ENCODE peak calls at places on chromosomes 5 and 9, in nine cellular contexts. One of them, this sample, is unnamed.

GRCh38 chr9:3909966-3910650 is 384.3 kb upstream of the RFX3 start:
- DNase-seq in A673: no peak
- DNase-seq in mucosa of descending colon: no peak
- DNase-seq in fibroblast of mammary gland: peak
- DNase-seq in brain microvascular endothelial cell: no peak
- DNase-seq in retinal pigment epithelial cell: no peak
- DNase-seq in neural progenitor cell: no peak
- DNase-seq in A549: no peak
- DNase-seq in fibroblast of pulmonary artery: no peak
- DNase-seq in this sample: no peak

GRCh38 chr5:132387649-132388117 is 18.2 kb downstream of the SLC22A5 start:
- DNase-seq in A673: no peak
- DNase-seq in mucosa of descending colon: peak
- DNase-seq in fibroblast of mammary gland: peak
- DNase-seq in brain microvascular endothelial cell: peak
- DNase-seq in retinal pigment epithelial cell: peak
- DNase-seq in neural progenitor cell: no peak
- DNase-seq in A549: peak
- DNase-seq in fibroblast of pulmonary artery: peak
- DNase-seq in this sample: peak

GRCh38 chr9:92035687-92036410 is 79.4 kb downstream of the SPTLC1 start:
- DNase-seq in A673: no peak
- DNase-seq in mucosa of descending colon: no peak
- DNase-seq in fibroblast of mammary gland: peak
- DNase-seq in brain microvascular endothelial cell: no peak
- DNase-seq in retinal pigment epithelial cell: no peak
- DNase-seq in neural progenitor cell: no peak
- DNase-seq in A549: no peak
- DNase-seq in fibroblast of pulmonary artery: peak
- DNase-seq in this sample: no peak

GRCh38 chr5:139638090-139638735 is 9.9 kb upstream of the CXXC5 start:
- DNase-seq in A673: no peak
- DNase-seq in mucosa of descending colon: peak
- DNase-seq in fibroblast of mammary gland: peak
- DNase-seq in brain microvascular endothelial cell: no peak
- DNase-seq in retinal pigment epithelial cell: no peak
- DNase-seq in neural progenitor cell: peak
- DNase-seq in A549: no peak
- DNase-seq in fibroblast of pulmonary artery: peak
- DNase-seq in this sample: peak

GRCh38 chr5:150596313-150596712 is 44.1 kb upstream of the SYNPO start:
- DNase-seq in A673: peak
- DNase-seq in mucosa of descending colon: no peak
- DNase-seq in fibroblast of mammary gland: no peak
- DNase-seq in brain microvascular endothelial cell: no peak
- DNase-seq in retinal pigment epithelial cell: no peak
- DNase-seq in neural progenitor cell: no peak
- DNase-seq in A549: no peak
- DNase-seq in fibroblast of pulmonary artery: peak
- DNase-seq in this sample: no peak

GRCh38 chr9:74120061-74120460 is 377.1 kb upstream of the RORB start:
- DNase-seq in A673: no peak
- DNase-seq in mucosa of descending colon: no peak
- DNase-seq in fibroblast of mammary gland: no peak
- DNase-seq in brain microvascular endothelial cell: no peak
- DNase-seq in retinal pigment epithelial cell: no peak
- DNase-seq in neural progenitor cell: no peak
- DNase-seq in A549: no peak
- DNase-seq in fibroblast of pulmonary artery: no peak
- DNase-seq in this sample: no peak

GRCh38 chr5:65395526-65396155 is 86.1 kb downstream of the ADAMTS6 start:
- DNase-seq in A673: no peak
- DNase-seq in mucosa of descending colon: no peak
- DNase-seq in fibroblast of mammary gland: peak
- DNase-seq in brain microvascular endothelial cell: peak
- DNase-seq in retinal pigment epithelial cell: peak
- DNase-seq in neural progenitor cell: no peak
- DNase-seq in A549: no peak
- DNase-seq in fibroblast of pulmonary artery: peak
- DNase-seq in this sample: no peak

GRCh38 chr9:111630182-111631070 is 708 bp upstream of the DNAJC25 start:
- DNase-seq in A673: no peak
- DNase-seq in mucosa of descending colon: no peak
- DNase-seq in fibroblast of mammary gland: no peak
- DNase-seq in brain microvascular endothelial cell: peak
- DNase-seq in retinal pigment epithelial cell: no peak
- DNase-seq in neural progenitor cell: no peak
- DNase-seq in A549: no peak
- DNase-seq in fibroblast of pulmonary artery: no peak
- DNase-seq in this sample: no peak

GRCh38 chr9:20593551-20593950 is 28.7 kb downstream of the MLLT3 start:
- DNase-seq in A673: peak
- DNase-seq in mucosa of descending colon: no peak
- DNase-seq in fibroblast of mammary gland: peak
- DNase-seq in brain microvascular endothelial cell: peak
- DNase-seq in retinal pigment epithelial cell: no peak
- DNase-seq in neural progenitor cell: no peak
- DNase-seq in A549: no peak
- DNase-seq in fibroblast of pulmonary artery: peak
- DNase-seq in this sample: no peak

GRCh38 chr5:162488077-162488476 is 420.5 kb downstream of the GABRG2 start:
- DNase-seq in A673: peak
- DNase-seq in mucosa of descending colon: no peak
- DNase-seq in fibroblast of mammary gland: peak
- DNase-seq in brain microvascular endothelial cell: peak
- DNase-seq in retinal pigment epithelial cell: peak
- DNase-seq in neural progenitor cell: no peak
- DNase-seq in A549: no peak
- DNase-seq in fibroblast of pulmonary artery: peak
- DNase-seq in this sample: no peak

GRCh38 chr5:133304707-133305216 is 252.9 kb downstream of the HSPA4 start:
- DNase-seq in A673: no peak
- DNase-seq in mucosa of descending colon: no peak
- DNase-seq in fibroblast of mammary gland: no peak
- DNase-seq in brain microvascular endothelial cell: no peak
- DNase-seq in retinal pigment epithelial cell: no peak
- DNase-seq in neural progenitor cell: no peak
- DNase-seq in A549: no peak
- DNase-seq in fibroblast of pulmonary artery: no peak
- DNase-seq in this sample: no peak

GRCh38 chr5:156326718-156327259 is at the start of gene SGCD:
- DNase-seq in A673: no peak
- DNase-seq in mucosa of descending colon: peak
- DNase-seq in fibroblast of mammary gland: peak
- DNase-seq in brain microvascular endothelial cell: peak
- DNase-seq in retinal pigment epithelial cell: peak
- DNase-seq in neural progenitor cell: peak
- DNase-seq in A549: peak
- DNase-seq in fibroblast of pulmonary artery: peak
- DNase-seq in this sample: no peak

GRCh38 chr9:133089271-133089671 is 27.5 kb downstream of the CEL start:
- DNase-seq in A673: no peak
- DNase-seq in mucosa of descending colon: no peak
- DNase-seq in fibroblast of mammary gland: peak
- DNase-seq in brain microvascular endothelial cell: no peak
- DNase-seq in retinal pigment epithelial cell: no peak
- DNase-seq in neural progenitor cell: peak
- DNase-seq in A549: no peak
- DNase-seq in fibroblast of pulmonary artery: no peak
- DNase-seq in this sample: peak

GRCh38 chr5:147287181-147287580 is 52.4 kb downstream of the STK32A start:
- DNase-seq in A673: no peak
- DNase-seq in mucosa of descending colon: no peak
- DNase-seq in fibroblast of mammary gland: no peak
- DNase-seq in brain microvascular endothelial cell: no peak
- DNase-seq in retinal pigment epithelial cell: no peak
- DNase-seq in neural progenitor cell: no peak
- DNase-seq in A549: no peak
- DNase-seq in fibroblast of pulmonary artery: no peak
- DNase-seq in this sample: no peak

GRCh38 chr5:53323511-53323910 is 156.9 kb upstream of the FST start:
- DNase-seq in A673: no peak
- DNase-seq in mucosa of descending colon: no peak
- DNase-seq in fibroblast of mammary gland: no peak
- DNase-seq in brain microvascular endothelial cell: no peak
- DNase-seq in retinal pigment epithelial cell: no peak
- DNase-seq in neural progenitor cell: no peak
- DNase-seq in A549: no peak
- DNase-seq in fibroblast of pulmonary artery: no peak
- DNase-seq in this sample: no peak

GRCh38 chr5:65066787-65067506 is 298.2 kb downstream of the CWC27 start:
- DNase-seq in A673: no peak
- DNase-seq in mucosa of descending colon: no peak
- DNase-seq in fibroblast of mammary gland: no peak
- DNase-seq in brain microvascular endothelial cell: no peak
- DNase-seq in retinal pigment epithelial cell: no peak
- DNase-seq in neural progenitor cell: no peak
- DNase-seq in A549: no peak
- DNase-seq in fibroblast of pulmonary artery: no peak
- DNase-seq in this sample: peak

GRCh38 chr5:58454025-58454424 is 5.9 kb downstream of the PLK2 start:
- DNase-seq in A673: no peak
- DNase-seq in mucosa of descending colon: no peak
- DNase-seq in fibroblast of mammary gland: no peak
- DNase-seq in brain microvascular endothelial cell: no peak
- DNase-seq in retinal pigment epithelial cell: no peak
- DNase-seq in neural progenitor cell: no peak
- DNase-seq in A549: no peak
- DNase-seq in fibroblast of pulmonary artery: no peak
- DNase-seq in this sample: no peak

GRCh38 chr5:164235176-164235914 is 729.9 kb downstream of the MAT2B start:
- DNase-seq in A673: peak
- DNase-seq in mucosa of descending colon: no peak
- DNase-seq in fibroblast of mammary gland: peak
- DNase-seq in brain microvascular endothelial cell: no peak
- DNase-seq in retinal pigment epithelial cell: peak
- DNase-seq in neural progenitor cell: no peak
- DNase-seq in A549: no peak
- DNase-seq in fibroblast of pulmonary artery: peak
- DNase-seq in this sample: no peak

GRCh38 chr5:102835715-102836114 is 80.6 kb downstream of the PAM start:
- DNase-seq in A673: no peak
- DNase-seq in mucosa of descending colon: no peak
- DNase-seq in fibroblast of mammary gland: no peak
- DNase-seq in brain microvascular endothelial cell: no peak
- DNase-seq in retinal pigment epithelial cell: no peak
- DNase-seq in neural progenitor cell: no peak
- DNase-seq in A549: no peak
- DNase-seq in fibroblast of pulmonary artery: no peak
- DNase-seq in this sample: no peak
- TF ChIP-seq CTCF in A673: no peak
- TF ChIP-seq CTCF in mucosa of descending colon: no peak
- TF ChIP-seq CTCF in fibroblast of mammary gland: no peak
- TF ChIP-seq CTCF in brain microvascular endothelial cell: no peak
- TF ChIP-seq CTCF in retinal pigment epithelial cell: no peak
- TF ChIP-seq CTCF in neural progenitor cell: no peak
- TF ChIP-seq CTCF in A549: no peak
- TF ChIP-seq CTCF in fibroblast of pulmonary artery: no peak
- TF ChIP-seq CTCF in this sample: no peak

GRCh38 chr9:35341021-35341420 is 148.9 kb upstream of the RUSC2 start:
- DNase-seq in A673: no peak
- DNase-seq in mucosa of descending colon: no peak
- DNase-seq in fibroblast of mammary gland: no peak
- DNase-seq in brain microvascular endothelial cell: no peak
- DNase-seq in retinal pigment epithelial cell: no peak
- DNase-seq in neural progenitor cell: no peak
- DNase-seq in A549: no peak
- DNase-seq in fibroblast of pulmonary artery: no peak
- DNase-seq in this sample: no peak
- H3K4me3 ChIP-seq in A673: no peak
- H3K4me3 ChIP-seq in mucosa of descending colon: no peak
- H3K4me3 ChIP-seq in fibroblast of mammary gland: no peak
- H3K4me3 ChIP-seq in brain microvascular endothelial cell: no peak
- H3K4me3 ChIP-seq in retinal pigment epithelial cell: no peak
- H3K4me3 ChIP-seq in neural progenitor cell: no peak
- H3K4me3 ChIP-seq in A549: no peak
- H3K4me3 ChIP-seq in fibroblast of pulmonary artery: no peak
- H3K4me3 ChIP-seq in this sample: no peak

GRCh38 chr5:169272731-169273401 is 28.1 kb downstream of the SLIT3 start:
- DNase-seq in A673: no peak
- DNase-seq in mucosa of descending colon: no peak
- DNase-seq in fibroblast of mammary gland: no peak
- DNase-seq in brain microvascular endothelial cell: no peak
- DNase-seq in retinal pigment epithelial cell: no peak
- DNase-seq in neural progenitor cell: peak
- DNase-seq in A549: no peak
- DNase-seq in fibroblast of pulmonary artery: no peak
- DNase-seq in this sample: no peak

GRCh38 chr5:169272111-169272510 is 28.8 kb downstream of the SLIT3 start:
- DNase-seq in A673: no peak
- DNase-seq in mucosa of descending colon: no peak
- DNase-seq in fibroblast of mammary gland: no peak
- DNase-seq in brain microvascular endothelial cell: no peak
- DNase-seq in retinal pigment epithelial cell: no peak
- DNase-seq in neural progenitor cell: no peak
- DNase-seq in A549: no peak
- DNase-seq in fibroblast of pulmonary artery: no peak
- DNase-seq in this sample: no peak

GRCh38 chr5:169268019-169268418 is 32.9 kb downstream of the SLIT3 start:
- DNase-seq in A673: no peak
- DNase-seq in mucosa of descending colon: no peak
- DNase-seq in fibroblast of mammary gland: peak
- DNase-seq in brain microvascular endothelial cell: no peak
- DNase-seq in retinal pigment epithelial cell: no peak
- DNase-seq in neural progenitor cell: no peak
- DNase-seq in A549: no peak
- DNase-seq in fibroblast of pulmonary artery: no peak
- DNase-seq in this sample: no peak

GRCh38 chr5:169273451-169273850 is 27.5 kb downstream of the SLIT3 start:
- DNase-seq in A673: no peak
- DNase-seq in mucosa of descending colon: no peak
- DNase-seq in fibroblast of mammary gland: no peak
- DNase-seq in brain microvascular endothelial cell: no peak
- DNase-seq in retinal pigment epithelial cell: no peak
- DNase-seq in neural progenitor cell: no peak
- DNase-seq in A549: no peak
- DNase-seq in fibroblast of pulmonary artery: no peak
- DNase-seq in this sample: no peak

DNA sequence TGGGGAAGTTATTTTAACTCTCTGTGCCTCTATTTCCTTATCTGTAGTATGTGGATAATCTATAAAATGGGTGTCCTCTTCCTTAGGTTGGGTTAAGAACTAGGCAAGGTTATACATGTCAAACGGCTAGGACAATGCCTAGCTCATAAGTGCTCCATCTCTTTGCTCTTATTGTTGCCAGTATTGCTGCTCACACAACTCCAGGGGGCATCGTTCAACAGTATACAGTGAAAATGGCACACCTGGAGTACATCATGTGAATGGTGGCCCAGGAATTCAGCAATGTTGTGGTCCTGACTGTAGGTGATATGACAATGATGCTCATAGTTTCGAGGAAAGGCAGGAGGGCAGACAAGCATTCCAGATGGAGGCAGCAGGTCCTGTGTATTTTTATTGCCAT is 30.1 kb downstream of the SLIT3 start:
- DNase-seq in A673: no peak
- DNase-seq in mucosa of descending colon: no peak
- DNase-seq in fibroblast of mammary gland: no peak
- DNase-seq in brain microvascular endothelial cell: no peak
- DNase-seq in retinal pigment epithelial cell: no peak
- DNase-seq in neural progenitor cell: no peak
- DNase-seq in A549: no peak
- DNase-seq in fibroblast of pulmonary artery: no peak
- DNase-seq in this sample: no peak
- TF ChIP-seq CTCF in A673: no peak
- TF ChIP-seq CTCF in mucosa of descending colon: no peak
- TF ChIP-seq CTCF in fibroblast of mammary gland: no peak
- TF ChIP-seq CTCF in brain microvascular endothelial cell: no peak
- TF ChIP-seq CTCF in retinal pigment epithelial cell: no peak
- TF ChIP-seq CTCF in neural progenitor cell: no peak
- TF ChIP-seq CTCF in A549: peak
- TF ChIP-seq CTCF in fibroblast of pulmonary artery: no peak
- TF ChIP-seq CTCF in this sample: no peak

GRCh38 chr5:134526483-134527155 is 1.1 kb downstream of the JADE2 start:
- DNase-seq in A673: no peak
- DNase-seq in mucosa of descending colon: peak
- DNase-seq in fibroblast of mammary gland: peak
- DNase-seq in brain microvascular endothelial cell: no peak
- DNase-seq in retinal pigment epithelial cell: no peak
- DNase-seq in neural progenitor cell: peak
- DNase-seq in A549: no peak
- DNase-seq in fibroblast of pulmonary artery: no peak
- DNase-seq in this sample: no peak
- H3K4me3 ChIP-seq in A673: peak
- H3K4me3 ChIP-seq in mucosa of descending colon: peak
- H3K4me3 ChIP-seq in fibroblast of mammary gland: peak
- H3K4me3 ChIP-seq in brain microvascular endothelial cell: peak
- H3K4me3 ChIP-seq in retinal pigment epithelial cell: peak
- H3K4me3 ChIP-seq in neural progenitor cell: peak
- H3K4me3 ChIP-seq in A549: peak
- H3K4me3 ChIP-seq in fibroblast of pulmonary artery: peak
- H3K4me3 ChIP-seq in this sample: peak

This sample was measured in LNCaP clone FGC.